ENCODE peak calls at places on chromosomes 13 and 19, in four cellular contexts. E is IMR-90, C is tibial nerve, P is ascending aorta. V is an unnamed sample. For H3K27me3, the result is how much of the 10 kb centered on the place peaks cover.

GRCh38 chr19:51660975-51661600 is 14.5 kb upstream of the SIGLEC14 start:
- DNase-seq in C (peak), P (no peak), E (peak), V (no peak)

GRCh38 chr19:15538774-15539173 is 30.4 kb downstream of the CYP4F22 start:
- DNase-seq in E (peak), P (no peak), C (no peak), V (no peak)

GRCh38 chr19:11849264-11849615 is 714 bp downstream of the ZNF439 start:
- DNase-seq in P (no peak), C (no peak), E (no peak), V (no peak)

GRCh38 chr13:29703421-29703820 is 107.9 kb upstream of the SLC7A1 start:
- DNase-seq in E (no peak), P (no peak), C (no peak), V (no peak)

GRCh38 chr13:102913924-102914628 is 68.2 kb downstream of the ERCC5 start:
- DNase-seq in P (no peak), C (no peak), E (peak), V (no peak)

GRCh38 chr19:3625996-3626472 is 556 bp downstream of the CACTIN start:
- DNase-seq in E (no peak), C (no peak), P (no peak), V (no peak)

GRCh38 chr13:45100855-45101254 is 19.5 kb upstream of the GTF2F2 start:
- DNase-seq in P (no peak), E (no peak), C (no peak), V (no peak)

GRCh38 chr19:51016798-51017683 is 2.5 kb downstream of the KLK10 start:
- DNase-seq in P (no peak), E (peak), C (peak), V (no peak)

GRCh38 chr13:77386880-77387606 is 60.1 kb upstream of the MYCBP2 start:
- DNase-seq in E (peak), C (peak), P (no peak), V (peak)

GRCh38 chr19:1473424-1473851 is 5.6 kb downstream of the C19orf25 start:
- DNase-seq in C (no peak), E (no peak), P (no peak), V (no peak)

GRCh38 chr19:55672418-55672817 is 2.6 kb upstream of the EPN1 start:
- DNase-seq in E (peak), C (no peak), P (no peak), V (no peak)

GRCh38 chr13:57627663-57628062 is 3.9 kb upstream of the PCDH17 start:
- DNase-seq in E (peak), C (no peak), P (no peak), V (no peak)

GRCh38 chr19:6141217-6141616 is 5.8 kb downstream of the ACSBG2 start:
- DNase-seq in P (no peak), E (no peak), C (no peak), V (no peak)

GRCh38 chr19:10660346-10660745 is 6.2 kb downstream of the ILF3 start:
- DNase-seq in P (no peak), E (no peak), C (no peak), V (no peak)

GRCh38 chr19:19746286-19747213 is 13.6 kb upstream of the ZNF14 start:
- DNase-seq in P (no peak), C (no peak), E (no peak), V (no peak)

GRCh38 chr19:19747357-19748220 is 14.7 kb upstream of the ZNF14 start:
- DNase-seq in E (no peak), P (no peak), C (no peak), V (no peak)

GRCh38 chr19:19750131-19750841 is 17.4 kb upstream of the ZNF14 start:
- DNase-seq in E (no peak), P (no peak), C (no peak), V (no peak)

GRCh38 chr19:19749332-19750130 is 16.6 kb upstream of the ZNF14 start:
- DNase-seq in C (no peak), E (no peak), P (no peak), V (no peak)

DNA sequence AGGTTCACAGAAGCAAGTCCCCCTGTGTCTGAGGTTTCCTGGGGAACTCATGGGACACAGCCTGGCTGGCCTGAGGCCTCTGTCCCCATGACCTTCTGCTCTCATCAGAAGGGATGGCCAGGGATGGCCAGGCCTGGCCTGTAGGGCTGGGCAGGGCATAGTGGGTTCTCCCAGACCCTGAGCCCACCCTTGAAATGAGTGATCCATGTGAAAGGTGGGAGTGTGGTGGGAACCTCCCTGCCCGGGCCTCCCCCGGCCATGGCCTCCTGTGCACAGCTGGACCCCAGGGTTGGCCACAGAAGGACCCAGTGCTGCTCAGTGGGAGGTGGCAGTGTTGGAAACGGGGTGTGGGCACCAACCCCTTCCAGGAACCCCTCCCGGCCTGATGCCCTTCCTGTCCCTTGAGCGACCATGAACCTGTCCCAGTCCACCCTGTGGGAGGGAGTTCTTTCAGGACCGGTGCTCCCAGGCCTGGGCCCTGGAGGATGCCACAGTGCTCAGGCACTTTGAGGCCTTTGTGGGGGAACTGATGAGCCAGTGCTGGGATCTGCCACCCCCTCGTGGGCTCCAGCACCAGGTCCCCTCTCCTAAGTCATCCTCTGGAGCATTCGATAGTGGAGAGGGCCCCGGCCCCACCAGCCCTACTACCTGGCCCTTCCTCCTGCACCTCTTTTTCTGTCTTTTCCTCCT is 15.5 kb upstream of the ZNF14 start:
- DNase-seq in E (no peak), P (no peak), C (no peak), V (no peak)
- TF ChIP-seq CTCF in E (no peak), P (no peak), C (no peak), V (no peak)

DNA sequence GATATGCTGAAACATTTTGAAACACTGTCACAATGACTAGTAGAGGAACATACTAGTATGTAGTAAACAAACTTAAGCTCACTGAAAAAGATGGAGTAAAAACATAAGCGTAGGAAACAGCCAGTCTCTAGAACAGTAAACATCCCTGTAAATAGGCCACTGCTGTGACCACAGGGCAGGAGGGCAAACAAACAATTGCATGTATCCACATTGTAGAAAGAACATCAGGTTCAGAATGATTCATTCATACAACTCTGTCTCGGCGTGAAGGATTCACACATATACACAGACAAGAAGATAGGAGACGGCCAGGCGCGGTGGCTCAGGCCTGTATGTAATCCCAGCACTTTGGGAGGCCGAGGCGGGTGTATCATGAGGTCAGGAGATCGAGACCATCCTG is 390.1 kb downstream of the IRS2 start:
- DNase-seq in C (no peak), P (no peak), E (no peak), V (no peak)
- H3K27me3 ChIP-seq in C (under half), P (under half), E (under half), V (under half)

GRCh38 chr13:114144606-114145244 is 12.3 kb upstream of the RASA3 start:
- DNase-seq in P (no peak), C (no peak), E (no peak), V (no peak)

GRCh38 chr13:114145722-114146121 is 13.3 kb upstream of the RASA3 start:
- DNase-seq in E (no peak), C (no peak), P (no peak), V (no peak)

GRCh38 chr13:114145256-114145655 is 12.8 kb upstream of the RASA3 start:
- DNase-seq in P (no peak), E (no peak), C (no peak), V (no peak)

GRCh38 chr13:114142640-114143490 is 10.4 kb upstream of the RASA3 start:
- DNase-seq in C (no peak), E (peak), P (no peak), V (no peak)

DNA sequence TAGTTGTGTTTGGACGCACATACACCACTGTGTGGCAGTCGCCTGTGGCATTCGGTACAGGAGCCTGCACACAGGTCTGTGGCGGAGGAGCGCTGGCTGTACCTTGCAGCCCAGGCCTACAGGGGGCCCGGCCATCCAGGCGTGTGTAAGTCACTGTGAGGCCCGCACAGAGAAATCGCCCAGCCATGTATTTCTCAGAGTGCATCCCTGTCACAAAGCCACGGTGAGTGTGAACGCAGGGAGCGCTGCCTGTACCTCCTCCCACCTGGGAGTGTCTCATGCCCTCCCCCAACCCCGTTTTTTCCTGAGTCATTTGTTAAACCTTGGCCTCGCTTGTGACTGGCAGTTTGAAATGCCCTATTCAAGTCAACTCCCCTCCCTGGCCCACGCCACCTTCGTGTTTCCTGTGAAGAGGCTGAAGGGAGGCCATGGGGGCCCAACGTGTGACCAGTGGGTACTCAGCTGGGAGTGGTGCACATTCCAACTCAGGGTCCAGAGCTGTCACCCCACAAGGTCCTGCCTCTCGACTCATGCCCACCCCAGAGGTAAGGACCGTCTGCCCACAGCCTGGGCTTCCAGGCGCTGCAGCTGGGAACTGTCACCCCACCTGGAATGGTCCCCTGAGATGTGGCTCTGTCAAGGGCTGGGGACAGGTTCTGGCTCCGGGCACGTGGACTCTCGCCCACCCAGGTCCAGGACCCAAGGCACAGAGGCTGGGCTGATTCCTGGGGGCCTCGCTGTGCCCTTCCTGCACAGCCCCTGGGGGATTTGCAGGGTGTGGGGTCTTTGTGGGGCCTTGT is 11.6 kb upstream of the RASA3 start:
- DNase-seq in E (no peak), C (no peak), P (no peak), V (no peak)
- TF ChIP-seq CTCF in E (no peak), C (no peak), P (no peak), V (no peak)

DNA sequence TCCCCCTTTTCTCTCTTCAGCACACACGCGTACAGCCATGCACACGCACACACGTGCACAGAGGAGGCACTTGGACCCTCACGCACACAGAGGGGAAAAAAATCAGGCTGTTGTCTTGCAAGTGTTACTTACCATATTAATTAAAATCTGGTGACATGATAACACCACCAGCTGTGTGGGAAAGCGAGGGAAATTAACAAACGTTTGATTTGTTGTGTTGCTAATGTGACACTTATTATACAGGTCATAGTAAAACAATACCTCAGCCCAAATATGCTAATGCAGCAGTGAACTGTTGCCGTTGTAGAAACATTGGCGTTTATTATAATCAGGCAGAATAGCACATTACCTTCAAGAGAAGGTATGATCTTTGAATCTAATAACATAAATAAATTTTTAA is 211.7 kb downstream of the TEX29 start:
- DNase-seq in C (no peak), E (no peak), P (no peak), V (no peak)
- H3K27me3 ChIP-seq in C (half or more), E (under half), P (under half), V (under half)

DNA sequence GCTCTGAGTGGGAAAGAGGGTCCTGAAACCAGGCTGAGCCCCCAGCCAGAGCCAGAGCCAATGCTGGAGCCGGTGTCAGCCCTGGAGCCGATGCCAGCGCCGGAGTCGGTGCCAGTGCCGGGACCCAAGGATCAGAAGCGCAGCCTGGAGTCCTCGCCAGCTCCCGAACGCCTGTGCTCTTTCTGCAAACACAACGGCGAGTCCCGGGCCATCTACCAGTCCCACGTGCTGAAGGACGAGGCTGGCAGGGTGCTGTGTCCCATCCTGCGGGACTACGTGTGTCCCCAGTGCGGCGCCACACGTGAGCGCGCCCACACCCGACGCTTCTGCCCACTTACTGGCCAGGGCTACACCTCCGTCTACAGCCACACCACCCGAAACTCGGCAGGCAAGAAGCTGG is 369 bp downstream of the NANOS3 start:
- DNase-seq in E (no peak), C (no peak), P (no peak), V (no peak)
- TF ChIP-seq CTCF in E (no peak), C (no peak), P (no peak), V (no peak)

GRCh38 chr19:35531291-35531690 is 2.0 kb upstream of the GAPDHS start:
- DNase-seq in E (no peak), C (no peak), P (no peak), V (no peak)
- H3K27me3 ChIP-seq in E (under half), C (half or more), P (under half), V (under half)

GRCh38 chr13:33721719-33722118 is 96.2 kb upstream of the RFC3 start:
- DNase-seq in E (peak), P (no peak), C (no peak), V (peak)

GRCh38 chr13:33725340-33725739 is 92.6 kb upstream of the RFC3 start:
- DNase-seq in C (no peak), E (no peak), P (no peak), V (no peak)

GRCh38 chr13:33722216-33722900 is 95.6 kb upstream of the RFC3 start:
- DNase-seq in P (no peak), E (peak), C (no peak), V (no peak)

GRCh38 chr13:33723365-33723764 is 94.6 kb upstream of the RFC3 start:
- DNase-seq in E (no peak), P (no peak), C (no peak), V (no peak)

DNA sequence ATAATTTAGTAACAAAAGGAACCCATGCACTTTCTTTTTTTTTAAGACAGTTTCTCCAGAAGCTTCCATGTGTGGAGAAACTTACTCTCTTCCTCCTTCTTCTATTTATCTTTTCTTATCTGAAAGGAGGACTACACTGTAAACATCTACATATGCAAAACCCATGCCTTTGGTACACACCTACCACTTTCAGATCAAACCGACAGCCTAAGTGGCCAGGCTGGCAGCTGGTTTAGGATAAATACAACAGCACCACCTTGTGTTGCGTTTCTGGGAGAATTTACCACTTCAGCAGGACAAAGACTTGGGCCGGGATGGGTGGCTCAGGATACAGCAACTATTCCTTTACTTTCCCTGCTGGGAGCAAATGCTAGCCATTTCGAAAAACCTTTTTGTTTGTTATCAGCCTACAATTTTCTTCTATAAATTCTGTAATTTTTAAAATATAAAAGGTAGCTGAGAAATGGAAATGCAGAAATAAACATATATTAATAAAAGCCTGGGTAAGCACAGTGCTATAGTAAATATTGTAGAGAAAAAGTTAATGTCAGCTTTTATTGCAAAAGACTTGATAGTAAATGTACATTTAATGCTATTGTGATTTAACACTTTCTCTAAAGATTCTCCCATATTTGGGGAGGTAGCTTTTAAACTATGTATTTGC is 94.0 kb upstream of the RFC3 start:
- DNase-seq in E (peak), C (peak), P (peak), V (no peak)
- TF ChIP-seq CTCF in E (peak), C (peak), P (peak), V (peak)

GRCh38 chr19:30226464-30227070 is 145.6 kb upstream of the ZNF536 start:
- DNase-seq in C (no peak), P (no peak), E (no peak), V (no peak)
- H3K27me3 ChIP-seq in C (half or more), P (under half), E (half or more), V (under half)

GRCh38 chr19:49113762-49114629 is at the start of gene LIN7B:
- DNase-seq in E (peak), P (no peak), C (no peak), V (no peak)
- TF ChIP-seq CTCF in E (peak), P (peak), C (peak), V (peak)

DNA sequence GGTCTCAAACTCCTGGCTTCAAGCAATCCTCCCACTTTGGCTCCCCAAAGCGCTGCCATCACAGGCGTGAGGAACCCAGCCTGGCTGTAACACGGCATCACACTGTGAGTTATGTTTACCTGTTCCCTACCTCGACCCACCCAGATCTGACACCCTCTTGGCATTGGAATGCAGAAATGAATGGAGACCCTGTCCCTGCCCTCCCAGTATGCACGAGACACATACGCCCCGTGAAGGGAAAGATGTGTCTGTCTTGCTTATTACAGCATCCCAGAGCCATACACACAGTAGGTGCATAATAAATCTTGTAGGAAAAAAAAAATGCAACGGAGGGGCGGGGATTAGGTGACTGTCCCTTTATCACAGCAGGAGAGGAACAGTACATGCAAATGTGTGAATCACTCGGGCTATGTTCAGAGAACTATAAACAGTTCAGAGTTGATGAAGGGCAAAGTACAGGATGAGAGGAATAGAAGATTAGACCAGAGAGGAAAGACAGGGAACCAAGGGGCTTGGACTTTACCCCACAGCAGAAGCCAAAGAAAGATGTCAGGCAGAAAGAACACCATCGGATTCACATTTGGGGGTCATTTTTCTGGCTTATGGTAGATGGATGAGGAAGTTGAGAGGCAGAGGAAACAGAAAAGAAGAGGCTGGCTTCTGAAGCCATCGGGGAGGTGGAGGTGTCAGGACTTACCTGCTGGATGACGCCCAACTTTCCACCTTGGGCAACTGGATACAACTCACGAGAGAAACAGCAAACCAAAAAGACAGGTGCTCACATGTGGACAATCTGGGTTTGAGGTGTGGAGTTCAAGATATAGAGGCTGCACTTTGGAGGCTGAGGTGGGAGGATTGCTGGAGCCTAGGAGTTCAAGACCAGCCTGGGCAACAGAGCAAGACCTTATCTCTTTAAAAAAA is 94.3 kb downstream of the INSR start:
- DNase-seq in P (no peak), C (no peak), E (peak), V (no peak)
- H3K27me3 ChIP-seq in P (under half), C (under half), E (under half), V (under half)